ENCODE peak calls at places on chromosomes 2 and 18, in four cellular contexts. E, S, V and W are unnamed samples.
A peak's percentile ranks its signal among the peaks of the same experiment; 100 is the strongest.

GRCh38 chr2:139427164-139427563 is 647.0 kb upstream of the NXPH2 start:
- DNase-seq in E (no peak), S (no peak), V (no peak), W (no peak)

GRCh38 chr2:224369028-224369632 is 32.8 kb downstream of the FAM124B start:
- DNase-seq in E (peak; percentile 22), S (peak; percentile 45), V (no peak), W (peak; percentile 49)

GRCh38 chr2:170362895-170363582 is 185.1 kb downstream of the MYO3B start:
- DNase-seq in E (peak; percentile 64), S (no peak), V (no peak), W (no peak)

GRCh38 chr18:21081425-21081824 is 30.2 kb downstream of the ROCK1 start:
- DNase-seq in E (no peak), S (no peak), V (no peak), W (no peak)

GRCh38 chr18:2994603-2995432 is 18.1 kb downstream of the LPIN2 start:
- DNase-seq in E (peak; percentile 91), S (no peak), V (peak; percentile 52), W (no peak)

GRCh38 chr2:111632661-111633060 is 251.3 kb downstream of the ANAPC1 start:
- DNase-seq in E (no peak), S (no peak), V (no peak), W (peak; percentile 71)

GRCh38 chr2:135603543-135603942 is 72.3 kb downstream of the R3HDM1 start:
- DNase-seq in E (no peak), S (no peak), V (no peak), W (no peak)

GRCh38 chr2:73383036-73383435 is 2.6 kb upstream of the ALMS1 start:
- DNase-seq in E (no peak), S (no peak), V (no peak), W (no peak)

GRCh38 chr2:3204031-3204430 is 173.6 kb downstream of the EIPR1 start:
- DNase-seq in E (no peak), S (no peak), V (no peak), W (no peak)

GRCh38 chr2:134392689-134393476 is 139.0 kb downstream of the MGAT5 start:
- DNase-seq in E (no peak), S (no peak), V (no peak), W (peak; percentile 40)

GRCh38 chr2:235988271-235989015 is 179.7 kb downstream of the GBX2 start:
- DNase-seq in E (no peak), S (no peak), V (no peak), W (no peak)

GRCh38 chr2:16620590-16620989 is 45.0 kb downstream of the CYRIA start:
- DNase-seq in E (no peak), S (no peak), V (no peak), W (no peak)

GRCh38 chr2:199469514-199470360 is 12.0 kb upstream of the SATB2 start:
- DNase-seq in E (no peak), S (no peak), V (peak; percentile 54), W (no peak)

GRCh38 chr18:52452427-52452826 is 112.4 kb downstream of the DCC start:
- DNase-seq in E (no peak), S (no peak), V (no peak), W (no peak)

GRCh38 chr2:208350610-208351009 is 56.0 kb upstream of the PTH2R start:
- DNase-seq in E (no peak), S (no peak), V (no peak), W (peak; percentile 89)

GRCh38 chr2:24793752-24794477 is 690 bp downstream of the CENPO start:
- DNase-seq in E (peak; percentile 22), S (peak; percentile 39), V (no peak), W (peak; percentile 35)

GRCh38 chr2:133726906-133727305 is 158.6 kb upstream of the NCKAP5 start:
- DNase-seq in E (no peak), S (no peak), V (no peak), W (no peak)

GRCh38 chr2:225590932-225591331 is 191.4 kb downstream of the NYAP2 start:
- DNase-seq in E (peak; percentile 13), S (no peak), V (no peak), W (no peak)

GRCh38 chr2:62845256-62845655 is 139.7 kb downstream of the EHBP1 start:
- DNase-seq in E (no peak), S (no peak), V (no peak), W (no peak)

GRCh38 chr2:174593574-174594203 is 3.9 kb downstream of the WIPF1 start:
- DNase-seq in E (no peak), S (no peak), V (no peak), W (peak; percentile 84)

GRCh38 chr2:95348609-95349567 is 51.7 kb downstream of the KCNIP3 start:
- DNase-seq in E (no peak), S (no peak), V (peak; percentile 36), W (peak; percentile 43)

GRCh38 chr2:127102464-127103242 is 4.3 kb downstream of the BIN1 start:
- DNase-seq in E (no peak), S (no peak), V (no peak), W (no peak)
- H4K20me1 ChIP-seq in E (no peaks in the 10 kb centered on the region), S (no peaks in the 10 kb centered on the region), V (peaks cover 2% of the 10 kb centered on the region), W (peaks cover 44% of the 10 kb centered on the region)

GRCh38 chr2:233656443-233656842 is 15.3 kb upstream of the UGT1A9 start:
- DNase-seq in E (no peak), S (no peak), V (no peak), W (no peak)
- TF ChIP-seq MAFK in E (no peak), S (no peak), V (no peak), W (no peak)

DNA sequence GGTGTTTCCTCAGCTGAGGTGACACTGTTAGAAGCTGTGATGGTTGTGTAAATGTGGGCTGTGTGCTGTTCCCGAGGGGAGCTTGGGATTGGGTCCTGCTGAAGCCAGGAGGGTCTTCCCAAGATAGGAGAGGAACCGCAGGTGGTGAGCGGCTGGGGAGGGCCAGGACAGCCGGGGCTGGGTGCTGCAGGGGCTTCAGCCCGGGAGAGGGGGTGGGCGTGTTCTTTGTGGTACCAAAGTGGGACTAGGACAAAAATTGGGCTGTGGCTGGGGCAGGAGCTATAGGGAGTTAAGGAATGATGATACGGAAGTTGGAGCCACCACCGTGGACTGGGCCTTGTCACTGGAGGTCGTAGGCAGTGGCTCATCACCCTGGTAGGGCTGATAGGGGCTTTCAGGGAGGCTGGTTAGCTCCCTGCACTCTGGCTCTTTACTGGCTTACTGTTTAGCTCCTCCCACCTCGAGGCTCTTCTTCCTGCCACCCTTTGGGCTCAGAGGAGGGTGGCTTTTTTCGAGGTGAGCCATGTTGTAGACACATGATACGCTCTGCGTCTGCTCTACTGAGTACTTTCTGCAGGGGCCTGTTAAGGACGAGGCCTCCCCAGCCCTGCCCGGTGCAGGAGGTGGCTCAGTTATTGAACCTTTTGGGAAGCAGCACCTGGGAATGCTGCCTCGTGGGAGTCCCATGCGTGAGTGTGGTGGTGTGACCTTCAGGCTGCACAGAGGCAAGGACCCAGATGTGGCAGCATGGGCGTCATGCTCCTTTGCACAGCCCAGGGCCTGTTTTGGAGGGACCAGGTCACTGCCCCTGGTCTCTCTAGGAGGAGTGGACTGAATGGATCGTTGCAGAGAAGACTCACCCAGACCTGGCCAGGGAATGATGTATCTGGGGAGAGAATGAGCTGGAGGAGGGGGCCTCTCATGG is 21.6 kb downstream of the ASB1 start:
- DNase-seq in E (no peak), S (no peak), V (no peak), W (no peak)
- H4K20me1 ChIP-seq in E (peaks cover 3% of the 10 kb centered on the region), S (no peaks in the 10 kb centered on the region), V (peaks cover 4% of the 10 kb centered on the region), W (peaks cover 24% of the 10 kb centered on the region)

GRCh38 chr18:24094561-24094960 is 44.3 kb upstream of the CABYR start:
- DNase-seq in E (no peak), S (no peak), V (no peak), W (peak; percentile 22)

GRCh38 chr18:24086082-24086481 is 52.8 kb upstream of the CABYR start:
- DNase-seq in E (no peak), S (no peak), V (no peak), W (peak; percentile 4)

GRCh38 chr18:24089626-24090337 is 49.1 kb upstream of the CABYR start:
- DNase-seq in E (no peak), S (no peak), V (no peak), W (no peak)

GRCh38 chr18:24090876-24091275 is 48.0 kb upstream of the CABYR start:
- DNase-seq in E (no peak), S (no peak), V (no peak), W (no peak)

DNA sequence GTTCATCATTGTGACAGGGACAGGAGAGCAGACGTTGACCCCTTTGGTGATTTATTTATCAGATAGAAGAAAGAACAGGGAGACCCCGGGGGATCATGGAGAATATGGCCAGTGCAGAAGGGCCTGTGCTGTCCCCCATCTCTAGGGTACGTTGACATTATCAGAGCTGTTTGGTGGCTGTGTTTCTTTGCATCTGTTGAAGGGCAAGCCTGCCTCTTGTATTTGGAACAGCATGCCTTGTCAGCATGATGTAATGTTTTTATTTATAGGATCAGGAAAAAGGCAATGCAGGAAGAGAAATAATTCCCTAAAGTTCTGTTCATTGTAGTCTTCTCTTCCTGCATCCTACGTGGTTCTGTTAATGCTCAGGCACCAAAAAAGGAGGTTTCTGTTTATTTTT is 49.8 kb upstream of the CABYR start:
- DNase-seq in E (no peak), S (no peak), V (no peak), W (peak; percentile 20)
- TF ChIP-seq MAFK in E (no peak), S (no peak), V (no peak), W (no peak)

GRCh38 chr2:26095758-26096157 is 61.9 kb downstream of the RAB10 start:
- DNase-seq in E (no peak), S (no peak), V (no peak), W (no peak)
- H4K20me1 ChIP-seq in E (no peaks in the 10 kb centered on the region), S (peaks cover 17% of the 10 kb centered on the region), V (peaks cover 4% of the 10 kb centered on the region), W (peaks cover 58% of the 10 kb centered on the region)